ENCODE peak calls at places on chromosome 16, in seven cellular contexts. R is sigmoid colon; L is GM12865; X is mucosa of descending colon; U is CD8-positive, alpha-beta T cell; I is foreskin fibroblast; E is BJ. V is an unnamed sample.

GRCh38 chr16:12679660-12680272 is 123.9 kb downstream of the CPPED1 start:
- DNase-seq in E (no peak), U (no peak), L (no peak), X (no peak), R (no peak), I (peak), V (no peak)

GRCh38 chr16:70331588-70332358 is 14.9 kb upstream of the DDX19A start:
- DNase-seq in I (peak), R (no peak), E (no peak), L (no peak), U (peak), X (no peak), V (peak)

GRCh38 chr16:50152807-50153647 is at the start of gene TENT4B:
- DNase-seq in R (peak), E (no peak), L (peak), X (peak), I (peak), U (peak), V (peak)

GRCh38 chr16:30786936-30787612 is at the start of gene ZNF629:
- DNase-seq in U (no peak), R (peak), L (no peak), E (no peak), I (peak), X (peak), V (peak)

GRCh38 chr16:75260856-75261589 is 9.6 kb upstream of the BCAR1 start:
- DNase-seq in R (no peak), X (no peak), L (no peak), I (no peak), E (no peak), U (no peak), V (no peak)

GRCh38 chr16:85851034-85851780 is 47.8 kb upstream of the IRF8 start:
- DNase-seq in R (peak), L (peak), I (no peak), E (no peak), U (no peak), X (no peak), V (peak)

GRCh38 chr16:20942271-20942670 is 41.7 kb downstream of the LYRM1 start:
- DNase-seq in L (no peak), I (no peak), U (no peak), X (no peak), R (no peak), E (no peak), V (peak)

GRCh38 chr16:86566966-86567700 is 504 bp downstream of the FOXC2 start:
- DNase-seq in U (no peak), E (no peak), I (peak), L (no peak), R (no peak), X (no peak), V (peak)

GRCh38 chr16:13332713-13333255 is 431.4 kb downstream of the SHISA9 start:
- DNase-seq in X (no peak), U (no peak), E (no peak), R (no peak), I (no peak), L (no peak), V (no peak)

GRCh38 chr16:88650749-88651275 is at the start of gene CYBA:
- DNase-seq in U (peak), L (peak), X (peak), R (peak), E (no peak), I (peak), V (peak)

GRCh38 chr16:24124291-24124690 is 131.8 kb upstream of the CACNG3 start:
- DNase-seq in X (no peak), R (no peak), U (no peak), L (no peak), E (no peak), I (no peak), V (no peak)

GRCh38 chr16:84841787-84842300 is 22.1 kb downstream of the CRISPLD2 start:
- DNase-seq in U (no peak), L (no peak), E (no peak), R (no peak), X (peak), I (no peak), V (peak)

GRCh38 chr16:3696425-3697218 is 20.7 kb downstream of the TRAP1 start:
- DNase-seq in E (peak), L (no peak), U (no peak), R (no peak), I (peak), X (no peak), V (no peak)

GRCh38 chr16:53209489-53209888 is 154.7 kb downstream of the CHD9 start:
- DNase-seq in L (no peak), E (no peak), R (no peak), I (no peak), X (no peak), U (no peak), V (no peak)

GRCh38 chr16:6898896-6899295 is 433.7 kb upstream of the RBFOX1 start:
- DNase-seq in L (no peak), I (no peak), R (no peak), X (no peak), U (no peak), E (no peak), V (no peak)

GRCh38 chr16:70746040-70746707 is 54.8 kb downstream of the VAC14 start:
- DNase-seq in L (no peak), R (peak), I (peak), U (no peak), X (peak), E (no peak), V (peak)

GRCh38 chr16:50932348-50932916 is 190.5 kb downstream of the CYLD start:
- DNase-seq in X (no peak), R (no peak), I (no peak), E (no peak), U (no peak), L (no peak), V (peak)

GRCh38 chr16:79639576-79640311 is 39.2 kb upstream of the MAF start:
- DNase-seq in X (no peak), U (no peak), R (no peak), L (no peak), E (no peak), I (no peak), V (peak)
- TF ChIP-seq CTCF in X (no peak), U (no peak), R (no peak), L (no peak), E (no peak), I (no peak), V (no peak)

GRCh38 chr16:16183562-16183961 is 39.7 kb downstream of the ABCC6 start:
- DNase-seq in U (no peak), E (no peak), L (no peak), R (no peak), X (no peak), I (no peak), V (no peak)
- TF ChIP-seq CTCF in U (no peak), E (peak), L (peak), R (no peak), X (no peak), I (no peak), V (no peak)

DNA sequence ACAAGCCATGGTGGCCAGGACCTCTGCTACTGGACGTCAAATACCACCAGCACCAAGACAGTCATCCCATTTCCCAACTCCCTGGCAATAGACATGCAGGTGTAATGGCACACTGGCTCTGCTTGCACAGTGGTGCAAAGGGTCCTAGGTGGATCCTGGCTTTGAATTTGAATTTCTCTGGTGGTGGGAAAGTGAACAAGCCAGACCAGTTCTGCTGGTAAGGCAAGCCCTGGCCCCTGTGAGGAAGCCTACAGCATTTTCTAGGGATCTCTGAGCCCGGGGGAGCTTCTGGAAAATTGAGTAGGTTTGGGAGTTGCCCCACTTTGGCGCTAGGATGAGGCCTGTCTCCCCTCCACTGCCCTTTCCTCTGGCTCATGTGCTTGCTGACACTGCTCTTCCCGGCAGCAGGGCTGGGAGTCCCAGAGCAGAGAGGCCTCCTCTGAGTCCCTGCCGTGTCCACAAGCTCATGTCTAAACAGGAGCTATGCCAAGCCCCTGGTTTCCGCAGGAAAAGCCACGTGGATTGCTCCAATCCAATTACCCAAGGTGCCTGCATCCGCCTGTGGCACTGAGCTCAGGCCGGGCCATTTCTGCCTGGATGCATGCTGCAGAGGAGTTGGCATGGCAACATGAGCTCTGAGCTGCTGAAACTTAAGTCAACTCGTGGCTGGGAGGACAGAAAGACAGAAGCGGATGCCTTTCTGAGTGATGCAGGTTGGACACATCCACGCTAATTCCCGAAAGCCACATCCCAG is 67.0 kb downstream of the PRMT7 start:
- DNase-seq in L (no peak), R (no peak), E (no peak), U (no peak), X (peak), I (no peak), V (peak)
- TF ChIP-seq CTCF in L (no peak), R (no peak), E (no peak), U (no peak), X (no peak), I (no peak), V (no peak)

DNA sequence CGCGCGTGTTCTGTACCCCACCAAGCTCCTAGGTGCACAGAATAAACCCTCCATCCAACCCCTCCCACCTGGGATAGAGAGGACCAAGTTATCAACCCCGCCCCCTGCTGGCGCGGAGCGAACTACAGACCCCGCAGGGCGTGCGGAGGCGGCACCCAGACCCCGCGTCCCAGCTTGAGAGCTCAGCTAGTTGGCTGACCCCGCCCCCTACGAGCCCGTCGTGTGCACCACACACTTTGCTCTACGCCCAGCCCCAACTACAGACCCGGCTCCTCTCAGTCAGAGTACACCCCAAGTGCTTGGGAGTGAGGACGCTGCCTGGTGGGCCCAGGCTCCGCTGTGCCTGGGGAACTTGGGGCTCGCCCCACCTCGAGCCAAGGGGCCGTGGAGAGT is 1.5 kb downstream of the GRIN2A start:
- DNase-seq in X (no peak), R (no peak), L (peak), I (peak), E (no peak), U (no peak), V (no peak)
- TF ChIP-seq CTCF in X (no peak), R (peak), L (peak), I (peak), E (peak), U (no peak), V (no peak)

GRCh38 chr16:89925596-89926079 is 2.5 kb downstream of the TUBB3 start:
- DNase-seq in I (peak), E (no peak), L (no peak), X (no peak), R (no peak), U (no peak), V (no peak)
- TF ChIP-seq CTCF in I (no peak), E (peak), L (no peak), X (no peak), R (no peak), U (no peak), V (no peak)

GRCh38 chr16:2513405-2514332 is at the start of gene ATP6V0C:
- DNase-seq in I (peak), E (no peak), R (peak), X (peak), L (peak), U (peak), V (peak)
- TF ChIP-seq CTCF in I (no peak), E (no peak), R (no peak), X (no peak), L (no peak), U (no peak), V (no peak)